ENCODE peak calls at places on chromosomes 6 and 20, in six cellular contexts. X is HTR-8/SVneo; I is T-helper 9 cell; U is stimulated activated CD4-positive, alpha-beta T cell treated with anti-CD3 and anti-CD28 coated beads, Interleukin-15, amount 100 ng/mL, for 1 hour; N is posterior cingulate gyrus; P is tibial nerve. L is an unnamed sample.

GRCh38 chr20:956330-956951 is 40.3 kb upstream of the ANGPT4 start:
- DNase-seq in P (peak), N (peak), U (peak), X (peak), I (peak), L (peak)

GRCh38 chr20:33507461-33507860 is 17.6 kb downstream of the CBFA2T2 start:
- DNase-seq in P (no peak), N (no peak), I (no peak), X (no peak), U (no peak), L (no peak)

GRCh38 chr20:52490715-52491430 is 299.3 kb upstream of the ZFP64 start:
- DNase-seq in N (no peak), P (no peak), U (no peak), X (peak), I (no peak), L (no peak)

GRCh38 chr6:5379647-5380242 is 118.4 kb downstream of the FARS2 start:
- DNase-seq in P (no peak), U (no peak), I (no peak), X (peak), N (no peak), L (no peak)

GRCh38 chr6:164911151-164911550 is 398.3 kb downstream of the C6orf118 start:
- DNase-seq in X (no peak), P (no peak), I (no peak), N (no peak), U (no peak), L (no peak)

GRCh38 chr6:43665376-43665775 is 20.5 kb downstream of the RSPH9 start:
- DNase-seq in U (no peak), I (no peak), P (no peak), N (no peak), X (no peak), L (no peak)

GRCh38 chr6:18997375-18997826 is 610.3 kb downstream of the RNF144B start:
- DNase-seq in N (no peak), X (peak), I (no peak), P (no peak), U (no peak), L (no peak)

GRCh38 chr6:70456725-70457124 is 43.4 kb downstream of the FAM135A start:
- DNase-seq in X (no peak), U (no peak), I (no peak), P (no peak), N (no peak), L (no peak)

GRCh38 chr6:82264824-82265223 is 17.3 kb upstream of the IBTK start:
- DNase-seq in N (no peak), U (no peak), I (no peak), X (no peak), P (no peak), L (no peak)

GRCh38 chr6:50821431-50822077 is 2.9 kb downstream of the TFAP2B start:
- DNase-seq in N (no peak), U (no peak), I (no peak), P (no peak), X (no peak), L (no peak)

GRCh38 chr6:134123666-134124208 is 71.3 kb upstream of the SLC2A12 start:
- DNase-seq in U (no peak), X (peak), N (no peak), P (no peak), I (no peak), L (peak)

GRCh38 chr6:10511477-10511876 is 9.7 kb upstream of the GCNT2 start:
- DNase-seq in X (no peak), U (no peak), N (no peak), I (no peak), P (no peak), L (no peak)

GRCh38 chr6:92281571-92282076 is 1137.7 kb downstream of the EPHA7 start:
- DNase-seq in P (no peak), N (no peak), I (no peak), X (no peak), U (no peak), L (no peak)

GRCh38 chr6:80446454-80447045 is 340.1 kb downstream of the BCKDHB start:
- DNase-seq in N (no peak), U (no peak), X (no peak), P (no peak), I (no peak), L (no peak)

GRCh38 chr20:52923123-52923543 is 49.0 kb upstream of the TSHZ2 start:
- DNase-seq in U (no peak), P (no peak), X (peak), N (no peak), I (no peak), L (no peak)

GRCh38 chr20:1711826-1712601 is 54.4 kb upstream of the SIRPG start:
- DNase-seq in N (no peak), P (no peak), U (no peak), I (no peak), X (no peak), L (no peak)

GRCh38 chr6:145148392-145149175 is 586.7 kb downstream of the EPM2A start:
- DNase-seq in U (no peak), I (no peak), P (no peak), N (no peak), X (peak), L (no peak)

L was measured in effector CD4-positive, alpha-beta T cell.